ENCODE peak calls at places on chromosome 16, in ten cellular contexts. One of them, this sample, is unnamed.

GRCh38 chr16:381788-382717 is at the start of gene PGAP6:
- DNase-seq in trophoblast cell: peak
- DNase-seq in lung: no peak
- DNase-seq in neural progenitor cell: peak
- DNase-seq in breast epithelium: no peak
- DNase-seq in cardiac fibroblast: peak
- DNase-seq in retinal pigment epithelial cell: no peak
- DNase-seq in adipocyte: peak
- DNase-seq in naive thymus-derived CD4-positive, alpha-beta T cell: peak
- DNase-seq in tibial artery: peak
- DNase-seq in this sample: no peak

GRCh38 chr16:78278047-78278446 is 178.6 kb downstream of the WWOX start:
- DNase-seq in retinal pigment epithelial cell: no peak
- DNase-seq in neural progenitor cell: no peak
- DNase-seq in tibial artery: no peak
- DNase-seq in breast epithelium: no peak
- DNase-seq in cardiac fibroblast: no peak
- DNase-seq in adipocyte: no peak
- DNase-seq in lung: no peak
- DNase-seq in naive thymus-derived CD4-positive, alpha-beta T cell: no peak
- DNase-seq in trophoblast cell: no peak
- DNase-seq in this sample: no peak

GRCh38 chr16:5428932-5429331 is 331.3 kb upstream of the EEF2KMT start:
- DNase-seq in cardiac fibroblast: no peak
- DNase-seq in naive thymus-derived CD4-positive, alpha-beta T cell: no peak
- DNase-seq in retinal pigment epithelial cell: no peak
- DNase-seq in adipocyte: no peak
- DNase-seq in trophoblast cell: no peak
- DNase-seq in neural progenitor cell: peak
- DNase-seq in tibial artery: no peak
- DNase-seq in breast epithelium: no peak
- DNase-seq in lung: no peak
- DNase-seq in this sample: no peak

GRCh38 chr16:4689864-4690704 is 3.3 kb upstream of the NUDT16L1 start:
- DNase-seq in retinal pigment epithelial cell: no peak
- DNase-seq in lung: no peak
- DNase-seq in tibial artery: no peak
- DNase-seq in naive thymus-derived CD4-positive, alpha-beta T cell: no peak
- DNase-seq in cardiac fibroblast: no peak
- DNase-seq in breast epithelium: no peak
- DNase-seq in adipocyte: no peak
- DNase-seq in trophoblast cell: no peak
- DNase-seq in neural progenitor cell: no peak
- DNase-seq in this sample: no peak

GRCh38 chr16:59412275-59412841 is 678.2 kb upstream of the GOT2 start:
- DNase-seq in lung: no peak
- DNase-seq in breast epithelium: no peak
- DNase-seq in adipocyte: peak
- DNase-seq in neural progenitor cell: peak
- DNase-seq in retinal pigment epithelial cell: no peak
- DNase-seq in cardiac fibroblast: peak
- DNase-seq in tibial artery: no peak
- DNase-seq in naive thymus-derived CD4-positive, alpha-beta T cell: no peak
- DNase-seq in trophoblast cell: no peak
- DNase-seq in this sample: no peak

GRCh38 chr16:82954224-82954929 is 327.6 kb downstream of the CDH13 start:
- DNase-seq in naive thymus-derived CD4-positive, alpha-beta T cell: no peak
- DNase-seq in cardiac fibroblast: peak
- DNase-seq in tibial artery: no peak
- DNase-seq in neural progenitor cell: no peak
- DNase-seq in adipocyte: peak
- DNase-seq in retinal pigment epithelial cell: no peak
- DNase-seq in trophoblast cell: no peak
- DNase-seq in breast epithelium: no peak
- DNase-seq in lung: no peak
- DNase-seq in this sample: peak

GRCh38 chr16:23597003-23597756 is 1.1 kb upstream of the NDUFAB1 start:
- DNase-seq in breast epithelium: no peak
- DNase-seq in trophoblast cell: peak
- DNase-seq in lung: no peak
- DNase-seq in tibial artery: no peak
- DNase-seq in neural progenitor cell: peak
- DNase-seq in naive thymus-derived CD4-positive, alpha-beta T cell: no peak
- DNase-seq in cardiac fibroblast: no peak
- DNase-seq in retinal pigment epithelial cell: no peak
- DNase-seq in adipocyte: no peak
- DNase-seq in this sample: no peak

GRCh38 chr16:57810197-57811024 is 8.1 kb upstream of the KIFC3 start:
- DNase-seq in tibial artery: peak
- DNase-seq in neural progenitor cell: peak
- DNase-seq in retinal pigment epithelial cell: peak
- DNase-seq in cardiac fibroblast: peak
- DNase-seq in naive thymus-derived CD4-positive, alpha-beta T cell: no peak
- DNase-seq in lung: peak
- DNase-seq in adipocyte: peak
- DNase-seq in trophoblast cell: peak
- DNase-seq in breast epithelium: peak
- DNase-seq in this sample: peak

GRCh38 chr16:78543066-78543465 is 443.6 kb downstream of the WWOX start:
- DNase-seq in neural progenitor cell: no peak
- DNase-seq in breast epithelium: no peak
- DNase-seq in lung: no peak
- DNase-seq in naive thymus-derived CD4-positive, alpha-beta T cell: no peak
- DNase-seq in adipocyte: no peak
- DNase-seq in trophoblast cell: no peak
- DNase-seq in cardiac fibroblast: no peak
- DNase-seq in retinal pigment epithelial cell: no peak
- DNase-seq in tibial artery: no peak
- DNase-seq in this sample: no peak

GRCh38 chr16:29811170-29811895 is 660 bp upstream of the PRRT2 start:
- DNase-seq in breast epithelium: peak
- DNase-seq in cardiac fibroblast: peak
- DNase-seq in trophoblast cell: peak
- DNase-seq in naive thymus-derived CD4-positive, alpha-beta T cell: no peak
- DNase-seq in adipocyte: peak
- DNase-seq in lung: peak
- DNase-seq in retinal pigment epithelial cell: peak
- DNase-seq in tibial artery: peak
- DNase-seq in neural progenitor cell: peak
- DNase-seq in this sample: peak

GRCh38 chr16:83060-83603 is 5.1 kb downstream of the MPG start:
- DNase-seq in naive thymus-derived CD4-positive, alpha-beta T cell: no peak
- DNase-seq in lung: no peak
- DNase-seq in trophoblast cell: no peak
- DNase-seq in breast epithelium: no peak
- DNase-seq in retinal pigment epithelial cell: no peak
- DNase-seq in adipocyte: no peak
- DNase-seq in neural progenitor cell: no peak
- DNase-seq in tibial artery: no peak
- DNase-seq in cardiac fibroblast: no peak
- DNase-seq in this sample: no peak

GRCh38 chr16:49937886-49938285 is 82.0 kb upstream of the ZNF423 start:
- DNase-seq in naive thymus-derived CD4-positive, alpha-beta T cell: no peak
- DNase-seq in breast epithelium: no peak
- DNase-seq in neural progenitor cell: no peak
- DNase-seq in adipocyte: no peak
- DNase-seq in trophoblast cell: no peak
- DNase-seq in tibial artery: no peak
- DNase-seq in retinal pigment epithelial cell: no peak
- DNase-seq in cardiac fibroblast: no peak
- DNase-seq in lung: no peak
- DNase-seq in this sample: no peak

GRCh38 chr16:55120408-55120807 is 189.7 kb downstream of the IRX5 start:
- DNase-seq in cardiac fibroblast: no peak
- DNase-seq in trophoblast cell: no peak
- DNase-seq in tibial artery: no peak
- DNase-seq in lung: no peak
- DNase-seq in adipocyte: no peak
- DNase-seq in neural progenitor cell: peak
- DNase-seq in breast epithelium: no peak
- DNase-seq in naive thymus-derived CD4-positive, alpha-beta T cell: no peak
- DNase-seq in retinal pigment epithelial cell: no peak
- DNase-seq in this sample: no peak

DNA sequence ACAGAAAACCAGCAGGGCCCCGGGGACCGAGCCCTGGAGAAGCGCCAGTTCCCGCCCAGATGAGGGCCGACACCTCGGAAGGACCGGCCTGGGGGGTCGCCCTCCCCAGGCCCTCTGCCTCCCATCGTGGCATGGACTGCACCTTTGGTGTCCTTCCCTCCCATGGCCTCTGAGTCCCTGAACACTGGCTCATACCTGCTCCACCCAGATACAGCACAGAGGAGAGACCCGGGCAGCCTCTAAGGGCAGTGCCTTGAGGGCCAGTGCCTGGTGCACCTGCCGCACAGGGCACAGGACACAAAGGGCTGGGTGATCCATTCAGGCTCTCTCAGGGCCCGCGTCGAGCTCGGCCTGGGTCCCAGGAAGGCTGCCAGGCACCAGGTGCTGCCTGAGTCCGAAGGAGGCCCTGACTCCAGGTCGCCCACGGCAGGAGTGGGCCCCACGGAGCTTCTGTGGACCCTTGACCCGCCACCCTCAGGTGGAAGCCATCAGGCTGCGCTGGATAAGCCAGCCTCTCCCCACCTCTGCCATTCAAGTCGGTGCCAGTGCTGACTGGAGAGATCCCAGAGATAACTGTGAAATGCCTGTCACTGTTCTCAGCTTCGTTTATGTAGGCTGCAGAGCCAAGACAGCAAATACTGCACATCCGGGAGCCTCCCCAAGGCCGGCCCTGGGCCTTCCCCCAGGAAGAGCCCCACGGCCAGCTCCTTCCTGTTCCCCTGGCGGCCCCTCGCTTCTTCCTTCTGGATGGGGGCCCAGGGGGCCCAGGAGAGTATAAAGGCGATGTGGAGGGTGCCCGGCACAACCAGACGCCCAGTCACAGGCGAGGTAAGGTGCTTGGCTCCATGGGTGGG is at the start of gene ZG16B:
- DNase-seq in cardiac fibroblast: no peak
- DNase-seq in naive thymus-derived CD4-positive, alpha-beta T cell: no peak
- DNase-seq in neural progenitor cell: no peak
- DNase-seq in tibial artery: no peak
- DNase-seq in adipocyte: no peak
- DNase-seq in breast epithelium: peak
- DNase-seq in retinal pigment epithelial cell: no peak
- DNase-seq in trophoblast cell: peak
- DNase-seq in lung: no peak
- DNase-seq in this sample: no peak
- H3K4me3 ChIP-seq in cardiac fibroblast: no peak
- H3K4me3 ChIP-seq in naive thymus-derived CD4-positive, alpha-beta T cell: no peak
- H3K4me3 ChIP-seq in neural progenitor cell: no peak
- H3K4me3 ChIP-seq in tibial artery: no peak
- H3K4me3 ChIP-seq in adipocyte: no peak
- H3K4me3 ChIP-seq in breast epithelium: peak
- H3K4me3 ChIP-seq in retinal pigment epithelial cell: no peak
- H3K4me3 ChIP-seq in trophoblast cell: no peak
- H3K4me3 ChIP-seq in lung: no peak
- H3K4me3 ChIP-seq in this sample: no peak

GRCh38 chr16:24700549-24701392 is 28.7 kb upstream of the TNRC6A start:
- DNase-seq in neural progenitor cell: no peak
- DNase-seq in cardiac fibroblast: peak
- DNase-seq in naive thymus-derived CD4-positive, alpha-beta T cell: no peak
- DNase-seq in lung: peak
- DNase-seq in adipocyte: peak
- DNase-seq in breast epithelium: peak
- DNase-seq in trophoblast cell: peak
- DNase-seq in retinal pigment epithelial cell: peak
- DNase-seq in tibial artery: peak
- DNase-seq in this sample: peak
- H3K4me3 ChIP-seq in neural progenitor cell: no peak
- H3K4me3 ChIP-seq in cardiac fibroblast: no peak
- H3K4me3 ChIP-seq in naive thymus-derived CD4-positive, alpha-beta T cell: no peak
- H3K4me3 ChIP-seq in lung: no peak
- H3K4me3 ChIP-seq in adipocyte: peak
- H3K4me3 ChIP-seq in breast epithelium: no peak
- H3K4me3 ChIP-seq in trophoblast cell: no peak
- H3K4me3 ChIP-seq in retinal pigment epithelial cell: no peak
- H3K4me3 ChIP-seq in tibial artery: no peak
- H3K4me3 ChIP-seq in this sample: no peak

DNA sequence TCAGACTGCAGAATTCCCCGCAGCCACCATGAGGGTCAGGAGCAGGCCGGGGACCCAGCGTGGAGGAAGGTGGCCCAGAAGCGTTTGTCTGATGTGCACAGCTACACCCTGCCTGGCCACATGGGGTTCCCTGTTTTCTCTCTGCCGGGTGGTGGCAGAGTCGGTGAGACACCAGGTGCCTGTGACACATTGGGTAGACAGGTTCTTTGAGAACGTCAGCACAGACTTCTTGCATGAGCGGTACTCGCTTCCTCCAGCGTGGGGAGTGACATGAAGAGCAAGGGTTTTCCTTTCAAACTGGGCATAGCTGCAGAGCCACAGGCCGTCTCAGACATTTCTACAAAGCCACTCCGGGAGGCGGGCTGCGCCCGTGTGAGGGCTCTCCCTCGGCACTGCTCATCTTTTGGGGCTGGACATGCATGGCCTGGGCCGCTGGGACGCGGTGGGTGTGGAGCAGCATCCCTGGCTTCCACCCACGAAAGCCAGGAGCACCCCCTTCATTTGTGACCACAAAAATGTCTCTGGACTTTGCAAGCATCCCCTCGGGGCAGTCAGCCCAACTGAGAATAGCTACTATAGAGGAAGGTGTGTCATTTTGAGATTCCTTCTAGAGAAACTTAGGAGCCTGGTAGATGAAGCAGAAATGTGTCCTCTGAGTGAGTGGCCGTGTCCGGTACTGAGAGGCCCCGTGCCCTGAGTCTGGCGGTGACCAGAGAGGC is 26.0 kb downstream of the NME3 start:
- DNase-seq in adipocyte: peak
- DNase-seq in tibial artery: no peak
- DNase-seq in retinal pigment epithelial cell: no peak
- DNase-seq in lung: no peak
- DNase-seq in naive thymus-derived CD4-positive, alpha-beta T cell: no peak
- DNase-seq in trophoblast cell: peak
- DNase-seq in cardiac fibroblast: peak
- DNase-seq in breast epithelium: peak
- DNase-seq in neural progenitor cell: no peak
- DNase-seq in this sample: peak
- H3K4me3 ChIP-seq in adipocyte: no peak
- H3K4me3 ChIP-seq in tibial artery: no peak
- H3K4me3 ChIP-seq in retinal pigment epithelial cell: no peak
- H3K4me3 ChIP-seq in lung: no peak
- H3K4me3 ChIP-seq in naive thymus-derived CD4-positive, alpha-beta T cell: no peak
- H3K4me3 ChIP-seq in trophoblast cell: no peak
- H3K4me3 ChIP-seq in cardiac fibroblast: no peak
- H3K4me3 ChIP-seq in breast epithelium: no peak
- H3K4me3 ChIP-seq in neural progenitor cell: no peak
- H3K4me3 ChIP-seq in this sample: no peak

DNA sequence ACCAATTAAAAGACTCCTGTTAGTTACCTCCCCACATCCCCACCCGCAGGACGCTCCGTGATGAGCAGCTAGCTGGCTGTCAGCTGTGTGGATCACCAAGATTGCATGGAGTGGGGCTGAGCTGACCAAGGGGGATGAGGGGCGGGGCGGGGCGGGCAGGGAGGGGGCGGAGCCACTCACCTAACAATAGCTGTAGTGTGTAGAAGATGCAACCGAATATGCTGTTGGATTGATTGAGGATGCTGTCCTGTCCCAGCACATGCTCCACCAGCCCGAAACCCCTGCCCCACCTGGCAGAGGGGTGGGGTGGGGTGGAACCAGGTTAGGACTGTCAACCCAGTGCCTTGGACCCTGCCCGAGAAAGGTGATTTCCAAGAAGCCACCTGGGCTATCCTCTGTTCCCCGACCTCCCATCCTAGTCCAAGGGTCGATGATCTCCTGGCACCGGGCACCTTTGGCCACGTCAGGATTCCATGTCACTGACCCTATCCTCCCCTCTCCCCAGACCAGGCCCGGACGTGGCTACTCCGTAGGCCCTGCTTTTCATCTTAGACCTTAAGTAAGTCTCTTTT is 1.4 kb downstream of the VKORC1 start:
- DNase-seq in adipocyte: peak
- DNase-seq in naive thymus-derived CD4-positive, alpha-beta T cell: no peak
- DNase-seq in cardiac fibroblast: peak
- DNase-seq in retinal pigment epithelial cell: no peak
- DNase-seq in neural progenitor cell: peak
- DNase-seq in tibial artery: no peak
- DNase-seq in trophoblast cell: peak
- DNase-seq in breast epithelium: no peak
- DNase-seq in lung: no peak
- DNase-seq in this sample: no peak
- H3K4me3 ChIP-seq in adipocyte: peak
- H3K4me3 ChIP-seq in naive thymus-derived CD4-positive, alpha-beta T cell: no peak
- H3K4me3 ChIP-seq in cardiac fibroblast: peak
- H3K4me3 ChIP-seq in retinal pigment epithelial cell: peak
- H3K4me3 ChIP-seq in neural progenitor cell: peak
- H3K4me3 ChIP-seq in tibial artery: peak
- H3K4me3 ChIP-seq in trophoblast cell: no peak
- H3K4me3 ChIP-seq in breast epithelium: peak
- H3K4me3 ChIP-seq in lung: no peak
- H3K4me3 ChIP-seq in this sample: peak